ENCODE peak calls at places on chromosomes 6 and 20, in four cellular contexts. Y is neuronal stem cell, J is mesenchymal stem cell, W is H1. X is an unnamed sample. For H3K79me1, the result is how much of the 10 kb centered on the place peaks cover.

GRCh38 chr6:71537717-71538116 is 249.1 kb downstream of the OGFRL1 start:
- DNase-seq in Y (no peak), J (no peak), W (no peak), X (no peak)

GRCh38 chr20:38357653-38358207 is 11.4 kb downstream of the LBP start:
- DNase-seq in J (no peak), Y (no peak), W (no peak), X (no peak)

GRCh38 chr20:3711418-3712043 is 869 bp downstream of the SIGLEC1 start:
- DNase-seq in Y (no peak), W (no peak), J (no peak), X (no peak)

GRCh38 chr20:49344975-49345374 is 67.1 kb upstream of the ZNFX1 start:
- DNase-seq in Y (no peak), W (no peak), J (peak), X (no peak)

GRCh38 chr6:136740050-136740974 is 52.0 kb downstream of the MAP3K5 start:
- DNase-seq in W (no peak), J (no peak), Y (no peak), X (no peak)

GRCh38 chr20:8646026-8646425 is 422.9 kb upstream of the PLCB4 start:
- DNase-seq in J (peak), W (no peak), Y (no peak), X (no peak)

GRCh38 chr6:128507337-128508310 is 12.8 kb downstream of the PTPRK start:
- DNase-seq in J (peak), W (no peak), Y (no peak), X (no peak)

GRCh38 chr6:31574106-31575061 is 981 bp upstream of the TNF start:
- DNase-seq in Y (no peak), J (no peak), W (no peak), X (peak)

GRCh38 chr6:138001750-138002349 is 105.4 kb downstream of the PERP start:
- DNase-seq in W (no peak), J (peak), Y (peak), X (no peak)

DNA sequence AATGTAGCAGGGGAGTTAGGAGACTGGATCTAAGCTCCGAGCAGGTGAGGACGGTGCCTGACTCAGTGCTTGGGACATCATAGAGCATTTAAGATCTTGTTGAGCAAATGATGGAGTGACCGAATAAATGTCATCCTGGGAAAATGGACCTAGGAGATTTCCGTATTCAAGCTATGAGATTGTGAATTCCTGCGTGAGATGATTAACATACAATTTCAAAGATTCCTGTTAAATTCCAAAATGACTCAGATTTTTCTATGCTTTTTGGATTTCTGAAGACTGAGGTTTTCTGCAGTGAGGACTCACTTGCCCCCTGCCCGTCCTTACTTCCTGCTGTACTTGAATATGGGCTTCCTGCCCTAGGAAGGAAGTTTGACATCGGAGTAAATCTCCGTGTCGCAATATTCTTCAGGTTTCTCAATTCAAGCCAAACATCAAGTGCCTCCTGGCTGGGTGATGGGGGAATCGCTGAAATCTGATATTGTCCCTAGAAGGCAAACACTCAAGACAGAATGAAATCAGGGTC is 5.2 kb downstream of the SYTL3 start:
- DNase-seq in Y (no peak), W (no peak), J (peak), X (no peak)
- H2BK12ac ChIP-seq in Y (no peak), W (no peak), J (no peak), X (no peak)

DNA sequence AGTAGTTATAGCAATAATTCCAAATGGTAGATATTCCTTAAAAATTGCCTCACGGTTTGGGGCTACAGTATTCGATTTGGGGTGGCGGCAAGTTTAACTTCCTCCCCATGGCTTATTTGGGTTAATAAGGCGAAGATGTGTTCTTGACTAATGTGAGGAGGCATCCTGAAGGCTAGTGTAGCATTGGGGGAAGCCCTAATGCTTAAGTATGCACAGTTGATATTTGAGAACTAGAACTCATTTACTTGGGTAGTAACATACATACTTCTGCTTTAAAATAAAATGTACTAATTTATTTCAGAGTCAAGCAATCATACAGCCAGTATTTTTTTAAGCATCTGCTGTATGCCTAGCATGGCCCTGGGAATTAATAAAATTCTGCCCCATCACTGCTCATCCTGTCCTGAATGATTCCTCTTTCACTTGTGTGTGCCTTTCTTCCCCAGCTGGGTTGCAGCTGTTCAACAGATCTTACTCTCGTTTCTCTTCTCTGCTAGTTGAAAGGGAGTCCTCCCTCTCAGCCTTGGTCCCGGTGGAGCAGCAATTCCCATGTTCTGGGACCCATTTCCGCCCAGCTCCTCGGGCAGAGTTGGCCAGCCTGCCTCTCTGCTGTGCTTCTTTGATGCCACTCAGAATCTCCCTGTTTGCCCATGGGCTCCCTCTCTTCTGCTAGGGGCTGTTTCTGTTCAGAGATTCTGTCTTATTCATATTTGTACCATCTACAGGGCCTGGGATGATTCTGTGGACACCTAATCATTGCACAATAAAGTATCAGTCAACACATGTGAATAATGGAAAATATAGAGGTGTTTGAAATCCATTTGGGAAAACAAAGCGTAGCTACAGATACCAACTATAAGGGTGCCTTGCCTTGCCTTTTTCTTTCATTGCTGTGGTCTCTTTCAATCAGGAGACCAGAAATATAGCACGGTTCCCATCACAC is 104.8 kb downstream of the ARID1B start:
- DNase-seq in Y (no peak), W (no peak), J (no peak), X (no peak)
- H3K79me1 ChIP-seq in Y (under half), W (under half), J (under half), X (under half)

DNA sequence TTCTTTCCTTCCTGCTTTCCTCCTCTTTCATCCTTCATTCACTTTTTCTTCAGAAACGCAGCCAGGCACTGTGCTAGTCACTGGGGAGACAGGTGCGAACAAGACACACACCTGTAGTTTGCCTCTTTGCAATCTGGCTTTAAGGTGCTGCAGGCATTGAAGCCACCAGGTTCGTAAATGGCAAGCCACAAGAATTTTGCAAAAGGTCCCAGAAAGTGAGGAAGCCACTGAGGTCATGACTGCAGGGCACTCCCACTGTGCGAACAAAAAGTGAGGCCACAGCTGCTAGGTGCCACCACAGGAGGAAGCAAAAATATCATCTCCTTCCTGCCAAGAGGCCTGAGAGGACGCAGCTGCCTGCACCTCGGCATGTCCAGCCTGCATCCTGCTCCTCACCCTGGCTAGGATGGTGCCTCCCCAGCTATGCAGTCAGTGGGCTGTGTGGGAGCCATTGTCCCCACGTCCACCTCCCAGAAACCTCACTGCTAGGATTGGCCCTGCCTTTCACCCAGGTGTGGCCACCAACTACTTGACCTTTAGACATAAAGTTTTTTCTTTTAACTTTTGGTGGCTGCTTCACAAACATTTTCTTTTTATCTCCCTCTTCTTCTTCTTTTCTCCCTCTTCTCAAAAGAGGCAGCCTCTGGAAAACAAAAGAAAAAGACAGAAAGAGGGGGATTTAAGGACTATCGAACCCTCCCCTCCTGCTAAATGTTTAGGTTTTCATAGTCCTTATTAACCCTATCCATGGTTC is 230.8 kb downstream of the BCAS1 start:
- DNase-seq in J (no peak), Y (no peak), W (no peak), X (no peak)
- H2BK12ac ChIP-seq in J (peak), Y (peak), W (peak), X (peak)

GRCh38 chr20:41308726-41309413 is 8.7 kb downstream of the ZHX3 start:
- DNase-seq in J (no peak), Y (no peak), W (no peak), X (no peak)

GRCh38 chr20:41308290-41308691 is 9.2 kb downstream of the ZHX3 start:
- DNase-seq in W (no peak), Y (no peak), J (peak), X (no peak)

GRCh38 chr20:41304413-41305079 is 13.0 kb downstream of the ZHX3 start:
- DNase-seq in Y (no peak), J (no peak), W (no peak), X (no peak)

GRCh38 chr20:41306061-41306727 is 11.3 kb downstream of the ZHX3 start:
- DNase-seq in W (no peak), J (no peak), Y (no peak), X (no peak)

DNA sequence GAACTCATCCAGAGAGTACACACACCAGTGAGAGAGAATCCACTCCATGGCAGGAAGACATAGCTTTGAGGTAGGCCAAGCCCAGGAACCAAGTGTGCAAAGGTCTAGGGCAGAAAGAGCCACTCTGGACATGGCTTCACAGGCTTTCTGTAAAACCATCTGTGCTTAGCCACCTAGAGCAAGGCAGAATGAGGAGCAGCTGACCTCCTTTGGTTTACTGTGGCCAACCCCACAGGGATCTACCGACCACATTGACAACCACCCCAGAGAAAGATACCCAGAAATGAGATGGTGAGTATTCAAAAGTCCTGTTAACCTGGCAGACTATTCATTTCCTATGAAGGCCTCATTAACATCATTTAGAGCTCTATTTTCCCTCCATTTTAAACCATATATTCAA is 10.5 kb downstream of the ZHX3 start:
- DNase-seq in J (no peak), W (no peak), Y (no peak), X (no peak)
- H3K79me1 ChIP-seq in J (under half), W (under half), Y (under half), X (under half)

GRCh38 chr6:167235421-167236238 is 55.5 kb upstream of the UNC93A start:
- DNase-seq in W (no peak), J (no peak), Y (no peak), X (no peak)

GRCh38 chr6:167238169-167238693 is 52.9 kb upstream of the UNC93A start:
- DNase-seq in Y (no peak), J (no peak), W (no peak), X (peak)

GRCh38 chr6:167237438-167237837 is 53.7 kb upstream of the UNC93A start:
- DNase-seq in Y (no peak), J (no peak), W (no peak), X (no peak)

GRCh38 chr6:167235005-167235404 is 56.1 kb upstream of the UNC93A start:
- DNase-seq in J (no peak), Y (no peak), W (no peak), X (no peak)

DNA sequence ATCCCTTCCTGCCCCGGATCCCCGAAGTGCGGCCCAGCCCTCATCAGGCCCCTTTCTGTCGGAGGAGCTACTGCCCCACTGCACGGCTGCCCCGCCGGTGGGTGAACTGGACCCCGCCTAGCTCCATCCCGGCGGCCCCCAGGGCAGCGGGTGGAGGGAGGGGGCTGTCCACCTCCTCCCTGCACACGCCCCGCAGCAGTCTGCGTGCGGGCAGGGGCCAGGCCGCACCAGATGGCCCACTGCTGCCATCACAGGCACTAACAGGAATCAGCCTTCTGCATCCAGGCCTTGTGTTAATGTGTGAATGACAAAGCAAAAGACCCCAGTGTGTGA is 54.9 kb upstream of the UNC93A start:
- DNase-seq in J (no peak), W (no peak), Y (no peak), X (no peak)
- H2BK12ac ChIP-seq in J (no peak), W (no peak), Y (peak), X (no peak)

DNA sequence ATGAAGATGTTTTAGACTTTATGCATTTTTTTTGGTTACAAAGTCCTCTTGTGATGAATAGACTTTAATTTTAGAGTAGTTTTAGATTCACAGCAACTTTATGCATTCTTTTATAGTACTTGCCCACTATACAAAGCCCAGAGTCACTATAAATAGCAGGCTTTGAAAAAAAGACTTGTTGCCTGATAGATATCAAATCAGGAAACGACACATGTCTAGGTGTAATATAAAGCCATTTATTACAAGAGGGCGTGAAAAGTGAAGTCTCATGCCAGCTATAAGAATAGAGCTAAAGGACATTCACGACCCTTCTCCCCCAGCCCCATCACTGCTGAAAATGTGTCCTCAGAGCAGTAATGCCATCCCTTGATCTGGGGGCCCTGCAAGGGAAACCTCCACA is 78.0 kb upstream of the MRPS10 start:
- DNase-seq in Y (no peak), J (no peak), W (no peak), X (no peak)
- H3K79me1 ChIP-seq in Y (under half), J (under half), W (under half), X (under half)

GRCh38 chr20:41958391-41958790 is 340.2 kb upstream of the CHD6 start:
- DNase-seq in W (no peak), J (no peak), Y (no peak), X (no peak)

GRCh38 chr20:41951615-41952014 is 333.4 kb upstream of the CHD6 start:
- DNase-seq in Y (no peak), W (no peak), J (no peak), X (no peak)

GRCh38 chr20:41960166-41960565 is 342.0 kb upstream of the CHD6 start:
- DNase-seq in W (no peak), Y (no peak), J (no peak), X (no peak)

DNA sequence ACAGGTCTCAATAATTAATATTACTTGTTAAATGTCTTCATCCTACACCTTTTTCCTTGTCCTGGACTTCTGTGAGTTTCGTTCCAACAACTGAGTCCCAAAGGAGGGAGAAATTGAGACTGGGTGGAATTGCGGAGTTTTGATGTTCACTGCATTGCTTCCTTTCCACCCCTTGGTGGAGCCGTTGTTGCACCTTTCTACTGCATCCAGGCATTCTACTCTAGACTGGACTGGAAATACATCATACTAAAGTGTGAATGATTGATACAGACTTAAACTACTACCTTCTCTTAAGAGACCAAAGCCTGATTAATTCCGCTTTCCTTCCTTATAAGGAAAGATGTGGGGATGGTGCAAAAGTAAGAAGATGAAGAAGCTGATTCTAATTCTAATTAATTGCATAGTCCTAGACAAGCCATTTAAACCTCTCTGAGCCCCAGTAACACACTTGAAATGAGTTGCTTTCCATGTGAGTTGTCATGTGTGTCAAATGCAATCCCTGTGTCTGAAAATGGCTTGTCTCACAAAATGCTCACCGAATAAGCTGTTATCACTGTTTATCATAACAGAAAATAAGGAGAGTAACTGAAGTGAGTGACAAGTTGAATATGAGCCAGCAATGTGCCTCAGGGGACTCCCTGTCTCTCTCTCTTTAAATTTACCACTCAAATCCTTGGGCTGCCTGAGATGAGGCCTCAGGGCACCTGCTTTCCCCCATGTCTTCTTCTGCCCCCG is 338.3 kb upstream of the CHD6 start:
- DNase-seq in W (peak), J (no peak), Y (peak), X (peak)
- H2BK12ac ChIP-seq in W (no peak), J (no peak), Y (no peak), X (no peak)

X was measured in H9.